ENCODE peak calls at places on chromosomes 6 and 20, in seven cellular contexts. One of them, this sample, is unnamed.

GRCh38 chr20:51769941-51770615 is 1.9 kb upstream of the ATP9A start:
- DNase-seq in IMR-90: no peak
- DNase-seq in neuronal stem cell: no peak
- DNase-seq in H9: no peak
- DNase-seq in H1: no peak
- DNase-seq in trophoblast cell: no peak
- DNase-seq in mesendoderm: no peak
- DNase-seq in this sample: no peak

GRCh38 chr6:147879031-147879430 is 370.5 kb downstream of the SAMD5 start:
- DNase-seq in IMR-90: no peak
- DNase-seq in neuronal stem cell: no peak
- DNase-seq in H9: no peak
- DNase-seq in H1: no peak
- DNase-seq in trophoblast cell: peak; percentile 50
- DNase-seq in mesendoderm: no peak
- DNase-seq in this sample: no peak

GRCh38 chr20:23311932-23312331 is 38.7 kb upstream of the NXT1 start:
- DNase-seq in IMR-90: no peak
- DNase-seq in neuronal stem cell: no peak
- DNase-seq in H9: no peak
- DNase-seq in H1: no peak
- DNase-seq in trophoblast cell: no peak
- DNase-seq in mesendoderm: no peak
- DNase-seq in this sample: no peak

GRCh38 chr6:104218132-104218531 is 641.6 kb downstream of the HACE1 start:
- DNase-seq in IMR-90: no peak
- DNase-seq in neuronal stem cell: no peak
- DNase-seq in H9: no peak
- DNase-seq in H1: no peak
- DNase-seq in trophoblast cell: no peak
- DNase-seq in mesendoderm: no peak
- DNase-seq in this sample: peak; percentile 61

GRCh38 chr6:134216304-134217029 is 101.4 kb downstream of the SGK1 start:
- DNase-seq in IMR-90: no peak
- DNase-seq in neuronal stem cell: no peak
- DNase-seq in H9: no peak
- DNase-seq in H1: no peak
- DNase-seq in trophoblast cell: no peak
- DNase-seq in mesendoderm: no peak
- DNase-seq in this sample: no peak

GRCh38 chr20:63791497-63792156 is 39.4 kb downstream of the ZBTB46 start:
- DNase-seq in IMR-90: no peak
- DNase-seq in neuronal stem cell: no peak
- DNase-seq in H9: no peak
- DNase-seq in H1: no peak
- DNase-seq in trophoblast cell: no peak
- DNase-seq in mesendoderm: no peak
- DNase-seq in this sample: no peak

GRCh38 chr6:151389640-151390275 is 1.6 kb downstream of the ZBTB2 start:
- DNase-seq in IMR-90: peak; percentile 59
- DNase-seq in neuronal stem cell: no peak
- DNase-seq in H9: peak; percentile 45
- DNase-seq in H1: no peak
- DNase-seq in trophoblast cell: peak; percentile 94
- DNase-seq in mesendoderm: peak; percentile 88
- DNase-seq in this sample: peak; percentile 80

GRCh38 chr6:93088675-93089575 is 330.4 kb downstream of the EPHA7 start:
- DNase-seq in IMR-90: no peak
- DNase-seq in neuronal stem cell: no peak
- DNase-seq in H9: no peak
- DNase-seq in H1: no peak
- DNase-seq in trophoblast cell: no peak
- DNase-seq in mesendoderm: no peak
- DNase-seq in this sample: peak; percentile 12

GRCh38 chr6:149990109-149990671 is 26.4 kb downstream of the ULBP1 start:
- DNase-seq in IMR-90: no peak
- DNase-seq in neuronal stem cell: no peak
- DNase-seq in H9: no peak
- DNase-seq in H1: peak; percentile 59
- DNase-seq in trophoblast cell: no peak
- DNase-seq in mesendoderm: no peak
- DNase-seq in this sample: no peak

GRCh38 chr20:48734104-48734749 is 93.6 kb downstream of the PREX1 start:
- DNase-seq in IMR-90: no peak
- DNase-seq in neuronal stem cell: no peak
- DNase-seq in H9: no peak
- DNase-seq in H1: no peak
- DNase-seq in trophoblast cell: peak; percentile 77
- DNase-seq in mesendoderm: no peak
- DNase-seq in this sample: no peak

GRCh38 chr20:24052599-24053275 is 64.2 kb upstream of the GGTLC1 start:
- DNase-seq in IMR-90: no peak
- DNase-seq in neuronal stem cell: no peak
- DNase-seq in H9: no peak
- DNase-seq in H1: no peak
- DNase-seq in trophoblast cell: no peak
- DNase-seq in mesendoderm: no peak
- DNase-seq in this sample: no peak

GRCh38 chr6:148943451-148943850 is 196.6 kb downstream of the UST start:
- DNase-seq in IMR-90: peak; percentile 66
- DNase-seq in neuronal stem cell: no peak
- DNase-seq in H9: no peak
- DNase-seq in H1: no peak
- DNase-seq in trophoblast cell: peak; percentile 73
- DNase-seq in mesendoderm: no peak
- DNase-seq in this sample: peak; percentile 8

GRCh38 chr20:44706371-44707258 is 8.6 kb upstream of the CCN5 start:
- DNase-seq in IMR-90: peak; percentile 35
- DNase-seq in neuronal stem cell: no peak
- DNase-seq in H9: no peak
- DNase-seq in H1: no peak
- DNase-seq in trophoblast cell: no peak
- DNase-seq in mesendoderm: no peak
- DNase-seq in this sample: no peak

GRCh38 chr6:48177786-48178185 is 66.8 kb upstream of the PTCHD4 start:
- DNase-seq in IMR-90: no peak
- DNase-seq in neuronal stem cell: no peak
- DNase-seq in H9: no peak
- DNase-seq in H1: no peak
- DNase-seq in trophoblast cell: no peak
- DNase-seq in mesendoderm: no peak
- DNase-seq in this sample: no peak

GRCh38 chr20:57959018-57959417 is 249.2 kb upstream of the PMEPA1 start:
- DNase-seq in IMR-90: no peak
- DNase-seq in neuronal stem cell: no peak
- DNase-seq in H9: no peak
- DNase-seq in H1: no peak
- DNase-seq in trophoblast cell: no peak
- DNase-seq in mesendoderm: no peak
- DNase-seq in this sample: no peak

GRCh38 chr6:169647637-169648036 is 54.2 kb downstream of the WDR27 start:
- DNase-seq in IMR-90: no peak
- DNase-seq in neuronal stem cell: no peak
- DNase-seq in H9: no peak
- DNase-seq in H1: no peak
- DNase-seq in trophoblast cell: no peak
- DNase-seq in mesendoderm: no peak
- DNase-seq in this sample: no peak

GRCh38 chr6:36760685-36761435 is 63.2 kb downstream of the RAB44 start:
- DNase-seq in IMR-90: no peak
- DNase-seq in neuronal stem cell: no peak
- DNase-seq in H9: no peak
- DNase-seq in H1: no peak
- DNase-seq in trophoblast cell: no peak
- DNase-seq in mesendoderm: no peak
- DNase-seq in this sample: no peak

GRCh38 chr6:34094474-34095135 is 51.3 kb downstream of the GRM4 start:
- DNase-seq in IMR-90: no peak
- DNase-seq in neuronal stem cell: no peak
- DNase-seq in H9: no peak
- DNase-seq in H1: no peak
- DNase-seq in trophoblast cell: no peak
- DNase-seq in mesendoderm: no peak
- DNase-seq in this sample: no peak

GRCh38 chr6:28709478-28710349 is 184.0 kb downstream of the GPX5 start:
- DNase-seq in IMR-90: no peak
- DNase-seq in neuronal stem cell: peak; percentile 60
- DNase-seq in H9: peak; percentile 49
- DNase-seq in H1: peak; percentile 67
- DNase-seq in trophoblast cell: peak; percentile 68
- DNase-seq in mesendoderm: peak; percentile 88
- DNase-seq in this sample: peak; percentile 6

GRCh38 chr6:24329451-24329850 is 28.4 kb downstream of the DCDC2 start:
- DNase-seq in IMR-90: no peak
- DNase-seq in neuronal stem cell: no peak
- DNase-seq in H9: no peak
- DNase-seq in H1: no peak
- DNase-seq in trophoblast cell: peak; percentile 94
- DNase-seq in mesendoderm: no peak
- DNase-seq in this sample: peak; percentile 3

GRCh38 chr20:61539706-61540360 is 287.8 kb downstream of the CDH4 start:
- DNase-seq in IMR-90: no peak
- DNase-seq in neuronal stem cell: no peak
- DNase-seq in H9: no peak
- DNase-seq in H1: no peak
- DNase-seq in trophoblast cell: no peak
- DNase-seq in mesendoderm: no peak
- DNase-seq in this sample: no peak
- H4K8ac ChIP-seq in IMR-90: no peak overlapping the region
- H4K8ac ChIP-seq in neuronal stem cell: no peak overlapping the region
- H4K8ac ChIP-seq in H9: no peak overlapping the region
- H4K8ac ChIP-seq in H1: no peak overlapping the region
- H4K8ac ChIP-seq in trophoblast cell: no peak overlapping the region
- H4K8ac ChIP-seq in mesendoderm: no peak overlapping the region
- H4K8ac ChIP-seq in this sample: no peak overlapping the region

GRCh38 chr20:353166-353565 is 6.3 kb downstream of the NRSN2 start:
- DNase-seq in IMR-90: no peak
- DNase-seq in neuronal stem cell: no peak
- DNase-seq in H9: no peak
- DNase-seq in H1: no peak
- DNase-seq in trophoblast cell: no peak
- DNase-seq in mesendoderm: no peak
- DNase-seq in this sample: no peak

GRCh38 chr20:348972-349841 is 2.3 kb downstream of the NRSN2 start:
- DNase-seq in IMR-90: no peak
- DNase-seq in neuronal stem cell: no peak
- DNase-seq in H9: no peak
- DNase-seq in H1: no peak
- DNase-seq in trophoblast cell: no peak
- DNase-seq in mesendoderm: no peak
- DNase-seq in this sample: no peak

GRCh38 chr20:358891-359555 is 12.1 kb downstream of the NRSN2 start:
- DNase-seq in IMR-90: no peak
- DNase-seq in neuronal stem cell: no peak
- DNase-seq in H9: no peak
- DNase-seq in H1: no peak
- DNase-seq in trophoblast cell: peak; percentile 23
- DNase-seq in mesendoderm: no peak
- DNase-seq in this sample: no peak

GRCh38 chr20:356745-357144 is 9.8 kb downstream of the NRSN2 start:
- DNase-seq in IMR-90: no peak
- DNase-seq in neuronal stem cell: no peak
- DNase-seq in H9: no peak
- DNase-seq in H1: no peak
- DNase-seq in trophoblast cell: no peak
- DNase-seq in mesendoderm: no peak
- DNase-seq in this sample: no peak

GRCh38 chr20:354298-354977 is 7.5 kb downstream of the NRSN2 start:
- DNase-seq in IMR-90: peak; percentile 67
- DNase-seq in neuronal stem cell: peak; percentile 69
- DNase-seq in H9: peak; percentile 78
- DNase-seq in H1: peak; percentile 92
- DNase-seq in trophoblast cell: peak; percentile 91
- DNase-seq in mesendoderm: peak; percentile 84
- DNase-seq in this sample: peak; percentile 82
- H3K4me2 ChIP-seq in IMR-90: no peak overlapping the region
- H3K4me2 ChIP-seq in neuronal stem cell: no peak overlapping the region
- H3K4me2 ChIP-seq in H9: no peak overlapping the region
- H3K4me2 ChIP-seq in H1: no peak overlapping the region
- H3K4me2 ChIP-seq in trophoblast cell: no peak overlapping the region
- H3K4me2 ChIP-seq in mesendoderm: no peak overlapping the region
- H3K4me2 ChIP-seq in this sample: no peak overlapping the region

DNA sequence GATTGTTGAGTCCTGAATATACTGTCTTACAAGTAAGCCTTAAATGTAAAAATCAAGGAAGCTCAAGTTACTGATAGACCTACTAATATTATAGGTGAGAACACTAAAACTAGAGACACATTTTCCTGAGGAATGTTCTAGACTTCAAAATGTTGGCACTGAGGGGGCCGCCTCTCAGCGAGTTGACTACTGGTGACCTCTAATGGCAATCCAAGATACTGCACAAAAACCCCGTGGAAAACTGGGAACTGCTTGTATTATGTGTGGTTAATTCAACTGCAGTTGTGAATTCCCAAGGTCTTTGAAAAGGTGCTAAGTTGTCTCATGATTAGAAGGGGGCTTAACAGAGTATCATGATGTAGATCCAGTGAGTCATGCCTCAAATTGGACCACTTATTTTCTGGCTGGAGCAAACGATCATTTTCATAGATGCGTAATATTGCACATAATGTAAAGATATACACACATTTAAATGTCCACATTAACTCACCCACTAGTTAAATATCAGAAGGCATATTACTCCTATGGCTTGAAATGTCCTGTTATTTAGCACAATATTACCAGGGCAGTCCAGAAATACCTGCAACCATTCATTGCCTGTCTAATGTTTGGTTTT is 336.2 kb downstream of the FOXA2 start:
- DNase-seq in IMR-90: no peak
- DNase-seq in neuronal stem cell: peak; percentile 29
- DNase-seq in H9: no peak
- DNase-seq in H1: peak; percentile 61
- DNase-seq in trophoblast cell: peak; percentile 10
- DNase-seq in mesendoderm: peak; percentile 57
- DNase-seq in this sample: no peak
- H3K4ac ChIP-seq in IMR-90: no peak overlapping the region
- H3K4ac ChIP-seq in neuronal stem cell: no peak overlapping the region
- H3K4ac ChIP-seq in H9: no peak overlapping the region
- H3K4ac ChIP-seq in H1: no peak overlapping the region
- H3K4ac ChIP-seq in trophoblast cell: no peak overlapping the region
- H3K4ac ChIP-seq in mesendoderm: no peak overlapping the region
- H3K4ac ChIP-seq in this sample: no peak overlapping the region

GRCh38 chr6:7139835-7140470 is 32.2 kb downstream of the RREB1 start:
- DNase-seq in IMR-90: no peak
- DNase-seq in neuronal stem cell: no peak
- DNase-seq in H9: no peak
- DNase-seq in H1: no peak
- DNase-seq in trophoblast cell: no peak
- DNase-seq in mesendoderm: no peak
- DNase-seq in this sample: no peak

GRCh38 chr6:7140631-7141366 is 33.0 kb downstream of the RREB1 start:
- DNase-seq in IMR-90: peak; percentile 66
- DNase-seq in neuronal stem cell: peak; percentile 65
- DNase-seq in H9: peak; percentile 89
- DNase-seq in H1: peak; percentile 91
- DNase-seq in trophoblast cell: peak; percentile 90
- DNase-seq in mesendoderm: peak; percentile 87
- DNase-seq in this sample: peak; percentile 78

GRCh38 chr6:7138111-7138510 is 30.4 kb downstream of the RREB1 start:
- DNase-seq in IMR-90: no peak
- DNase-seq in neuronal stem cell: no peak
- DNase-seq in H9: no peak
- DNase-seq in H1: no peak
- DNase-seq in trophoblast cell: no peak
- DNase-seq in mesendoderm: no peak
- DNase-seq in this sample: no peak

GRCh38 chr6:7137335-7138106 is 29.8 kb downstream of the RREB1 start:
- DNase-seq in IMR-90: peak; percentile 77
- DNase-seq in neuronal stem cell: no peak
- DNase-seq in H9: peak; percentile 57
- DNase-seq in H1: peak; percentile 45
- DNase-seq in trophoblast cell: peak; percentile 74
- DNase-seq in mesendoderm: peak; percentile 76
- DNase-seq in this sample: peak; percentile 79

GRCh38 chr6:7138921-7139358 is 31.2 kb downstream of the RREB1 start:
- DNase-seq in IMR-90: no peak
- DNase-seq in neuronal stem cell: no peak
- DNase-seq in H9: peak; percentile 64
- DNase-seq in H1: no peak
- DNase-seq in trophoblast cell: no peak
- DNase-seq in mesendoderm: peak; percentile 93
- DNase-seq in this sample: no peak
- H4K8ac ChIP-seq in IMR-90: no peak overlapping the region
- H4K8ac ChIP-seq in neuronal stem cell: no peak overlapping the region
- H4K8ac ChIP-seq in H9: no peak overlapping the region
- H4K8ac ChIP-seq in H1: no peak overlapping the region
- H4K8ac ChIP-seq in trophoblast cell: no peak overlapping the region
- H4K8ac ChIP-seq in mesendoderm: no peak overlapping the region
- H4K8ac ChIP-seq in this sample: no peak overlapping the region